ENCODE peak calls at places on chromosomes 16 and 17, in six cellular contexts. U is fibroblast of pulmonary artery; K is heart left ventricle; Y is stomach; S is CD8-positive, alpha-beta T cell; E is body of pancreas. X is an unnamed sample.

GRCh38 chr16:64590516-64590915 is 531.3 kb downstream of the CDH11 start:
- DNase-seq in K (no peak), Y (no peak), E (no peak), U (peak; percentile 22), S (no peak), X (no peak)

GRCh38 chr17:50676065-50676975 is 31.4 kb downstream of the ANKRD40 start:
- DNase-seq in E (no peak), K (no peak), U (no peak), Y (no peak), S (no peak), X (no peak)

GRCh38 chr17:29717817-29718216 is 95.1 kb upstream of the CORO6 start:
- DNase-seq in E (no peak), S (no peak), K (no peak), Y (no peak), U (no peak), X (no peak)

GRCh38 chr16:22340945-22341344 is 33.5 kb downstream of the CDR2 start:
- DNase-seq in S (no peak), U (no peak), Y (no peak), K (no peak), E (no peak), X (no peak)

GRCh38 chr17:8420041-8420934 is 15.4 kb upstream of the NDEL1 start:
- DNase-seq in K (peak; percentile 79), Y (peak; percentile 94), E (peak; percentile 95), U (peak; percentile 83), S (no peak), X (peak; percentile 58)

GRCh38 chr16:12057276-12057675 is 80.7 kb downstream of the SNX29 start:
- DNase-seq in K (no peak), E (no peak), S (no peak), Y (no peak), U (peak; percentile 25), X (no peak)

GRCh38 chr17:66667491-66668030 is 167.4 kb upstream of the CACNG5 start:
- DNase-seq in Y (no peak), K (no peak), S (peak; percentile 25), E (no peak), U (no peak), X (no peak)

GRCh38 chr17:56185491-56185890 is 32.2 kb downstream of the ANKFN1 start:
- DNase-seq in E (no peak), S (no peak), K (no peak), Y (no peak), U (peak; percentile 56), X (no peak)

GRCh38 chr17:51435171-51435552 is 174.8 kb downstream of the UTP18 start:
- DNase-seq in U (no peak), Y (no peak), S (no peak), K (no peak), E (no peak), X (no peak)

GRCh38 chr16:66228791-66229190 is 137.7 kb upstream of the CDH5 start:
- DNase-seq in Y (no peak), U (peak; percentile 88), E (no peak), K (no peak), S (no peak), X (no peak)

GRCh38 chr16:2156025-2156848 is 655 bp downstream of the TRAF7 start:
- DNase-seq in U (peak; percentile 65), K (no peak), Y (no peak), S (no peak), E (no peak), X (peak; percentile 46)

GRCh38 chr17:78394209-78394608 is 15.8 kb downstream of the PGS1 start:
- DNase-seq in E (no peak), U (no peak), Y (no peak), K (no peak), S (no peak), X (no peak)

GRCh38 chr16:57824880-57825279 is 22.6 kb upstream of the KIFC3 start:
- DNase-seq in S (no peak), Y (no peak), K (no peak), E (no peak), U (no peak), X (no peak)

GRCh38 chr16:354971-355441 is 2.5 kb upstream of the AXIN1 start:
- DNase-seq in E (no peak), K (no peak), U (no peak), S (peak; percentile 62), Y (no peak), X (peak; percentile 42)

GRCh38 chr17:73968680-73969079 is 234.8 kb upstream of the RPL38 start:
- DNase-seq in Y (no peak), E (no peak), S (no peak), K (no peak), U (no peak), X (no peak)

GRCh38 chr16:82340531-82340930 is 170.5 kb upstream of the MPHOSPH6 start:
- DNase-seq in Y (no peak), E (no peak), U (no peak), K (no peak), S (no peak), X (no peak)

GRCh38 chr16:62869837-62870236 is 833.6 kb upstream of the CDH8 start:
- DNase-seq in U (no peak), S (no peak), Y (no peak), E (no peak), K (no peak), X (no peak)

GRCh38 chr17:1762233-1762905 is 509 bp downstream of the SERPINF1 start:
- DNase-seq in S (no peak), U (peak; percentile 54), Y (no peak), E (peak; percentile 8), K (peak; percentile 76), X (no peak)

GRCh38 chr16:1502092-1503004 is 9.2 kb downstream of the TELO2 start:
- DNase-seq in S (no peak), Y (no peak), K (no peak), E (no peak), U (no peak), X (no peak)

GRCh38 chr16:28532940-28533647 is 5.7 kb downstream of the NUPR1 start:
- DNase-seq in Y (no peak), E (peak; percentile 54), U (no peak), S (no peak), K (no peak), X (no peak)

GRCh38 chr17:62995377-62995885 is 29.4 kb downstream of the TANC2 start:
- DNase-seq in E (peak; percentile 46), K (no peak), S (no peak), Y (peak; percentile 45), U (peak; percentile 73), X (no peak)

GRCh38 chr16:67537636-67538591 is 9.3 kb downstream of the RIPOR1 start:
- DNase-seq in S (peak; percentile 68), K (peak; percentile 79), E (peak; percentile 75), Y (peak; percentile 58), U (peak; percentile 57), X (no peak)

GRCh38 chr16:23917621-23918020 is 81.8 kb downstream of the PRKCB start:
- DNase-seq in E (no peak), K (no peak), Y (no peak), S (no peak), U (no peak), X (no peak)

GRCh38 chr17:36550491-36551417 is 6.0 kb downstream of the GGNBP2 start:
- DNase-seq in Y (no peak), E (no peak), K (no peak), U (no peak), S (no peak), X (no peak)

GRCh38 chr17:30002088-30002487 is 60.7 kb downstream of the EFCAB5 start:
- DNase-seq in S (no peak), Y (no peak), E (no peak), U (no peak), K (no peak), X (no peak)

DNA sequence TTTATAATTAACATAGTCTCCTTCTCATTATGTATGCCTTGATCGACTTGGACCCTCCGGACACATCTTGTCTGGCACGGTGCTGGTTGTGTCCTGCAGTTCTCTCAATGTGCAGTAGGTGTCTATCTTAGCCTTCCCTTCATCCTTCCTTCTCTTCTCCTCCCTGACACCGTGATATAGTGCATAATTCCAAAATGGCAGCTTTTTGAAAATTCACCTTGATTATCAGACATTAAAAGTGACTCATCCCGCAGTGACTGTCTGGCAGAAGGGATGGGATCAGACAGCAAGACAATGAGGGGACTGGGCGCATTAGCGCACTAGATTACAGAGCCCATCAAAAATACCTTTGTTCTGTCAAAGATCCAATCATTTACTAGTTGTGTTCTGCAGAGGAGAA is 70.0 kb upstream of the PMFBP1 start:
- DNase-seq in Y (no peak), K (no peak), E (peak; percentile 54), S (no peak), U (peak; percentile 77), X (no peak)
- TF ChIP-seq CTCF in Y (peak; percentile 47), K (peak; percentile 57), E (peak; percentile 51), S (no peak), U (peak; percentile 98), X (peak; percentile 61)

DNA sequence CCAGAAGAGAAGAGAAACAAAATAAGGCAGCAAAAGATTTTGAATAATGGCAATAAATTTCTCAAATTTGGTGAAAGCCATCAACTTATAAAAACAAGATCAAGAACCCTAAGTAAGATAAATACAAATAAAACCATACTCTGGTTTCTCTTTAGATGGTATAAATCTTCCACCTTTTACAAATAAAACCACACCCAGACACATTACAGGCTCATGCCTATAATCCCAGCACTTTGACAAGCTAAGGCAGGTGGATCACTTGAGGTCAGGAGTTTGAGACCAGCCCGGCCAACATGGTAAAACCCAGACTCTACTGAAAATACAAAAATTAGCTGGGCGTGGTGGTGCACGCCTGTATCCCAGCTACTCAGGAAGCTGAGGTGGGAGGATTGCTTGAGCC is 43.8 kb downstream of the TTLL6 start:
- DNase-seq in Y (no peak), E (no peak), U (no peak), K (no peak), S (no peak), X (no peak)
- TF ChIP-seq CTCF in Y (no peak), E (no peak), U (no peak), K (no peak), S (no peak), X (no peak)

DNA sequence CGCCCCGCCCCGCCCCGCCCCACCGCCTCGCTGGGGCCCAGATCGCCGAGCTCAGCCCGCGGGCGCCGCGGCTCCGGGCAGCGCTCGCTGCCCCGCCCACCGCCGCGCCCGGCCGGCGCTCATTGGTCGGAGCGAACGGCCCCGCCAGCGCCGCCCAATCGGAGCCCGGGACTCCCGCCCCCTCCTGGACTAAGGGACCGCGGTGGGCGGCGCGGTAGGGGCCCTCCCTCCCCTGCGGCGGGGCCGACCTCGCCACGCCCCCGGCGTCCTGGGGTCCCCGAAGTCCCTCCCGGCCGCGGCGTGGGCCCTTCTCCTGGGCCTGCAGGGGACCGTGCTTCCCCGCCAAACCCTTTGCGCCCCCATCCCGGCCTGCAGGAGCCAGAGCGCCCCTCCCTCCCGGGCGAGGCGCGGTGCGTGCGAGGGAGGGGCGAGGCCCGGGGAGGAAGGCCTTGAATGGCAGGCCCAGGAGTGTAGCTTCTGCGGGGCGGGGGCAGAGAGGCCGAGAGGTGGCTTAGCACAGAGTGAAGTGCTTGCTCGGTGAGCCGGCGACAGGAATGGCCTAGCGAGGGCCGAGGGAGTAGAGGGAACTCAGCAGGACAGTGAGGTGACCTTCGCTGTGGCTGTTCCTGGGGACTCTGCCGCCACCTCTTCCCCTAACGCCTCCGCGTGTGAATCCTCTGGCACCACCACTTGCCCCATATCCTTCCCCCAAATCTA is at the start of gene CAMKK1:
- DNase-seq in K (peak; percentile 94), E (peak; percentile 93), U (peak; percentile 81), S (peak; percentile 84), Y (peak; percentile 91), X (peak; percentile 82)
- TF ChIP-seq CTCF in K (peak; percentile 35), E (no peak), U (no peak), S (no peak), Y (no peak), X (no peak)

DNA sequence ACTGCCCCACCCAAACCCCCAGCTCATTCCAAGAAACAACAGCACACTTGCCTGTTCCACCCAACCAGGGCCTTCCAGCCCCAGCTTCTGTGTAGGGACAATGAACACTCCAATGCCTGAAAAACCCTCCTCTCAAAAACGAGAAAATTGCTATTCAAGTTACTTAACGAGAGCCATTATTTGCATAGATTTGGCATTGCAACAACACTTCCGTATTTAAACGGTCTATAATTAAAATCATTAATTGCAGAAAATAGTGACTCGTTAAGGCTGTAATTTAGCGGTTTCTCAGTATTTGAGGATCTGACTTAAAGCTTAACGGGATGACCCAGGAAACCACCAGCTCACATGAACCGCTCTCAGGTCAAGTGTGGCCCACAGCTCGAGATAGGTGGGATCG is 147.1 kb downstream of the C16orf78 start:
- DNase-seq in Y (no peak), K (no peak), U (no peak), S (no peak), E (no peak), X (no peak)
- TF ChIP-seq CTCF in Y (no peak), K (no peak), U (no peak), S (no peak), E (no peak), X (no peak)

X was measured in CD14-positive monocyte.